ENCODE peak calls at places on chromosomes 11 and 22, in eight cellular contexts. A is LoVo; D is small intestine; J is lower leg skin; P is activated gamma-delta T cell treated with anti-CD3 and anti-CD28 coated beads, Interleukin-2, amount 50 U/mL, for 16 hours; F is H9; C is amniotic stem cell; I is esophagus muscularis mucosa. E is an unnamed sample.

GRCh38 chr11:10233581-10233980 is 60.4 kb downstream of the SBF2 start:
- DNase-seq in A (no peak), D (peak; percentile 75), J (no peak), P (no peak), F (no peak), C (peak; percentile 48), I (no peak), E (no peak)

GRCh38 chr11:104609297-104609696 is 289.0 kb downstream of the CASP12 start:
- DNase-seq in A (peak; percentile 16), D (peak; percentile 35), J (no peak), P (peak; percentile 3), F (peak; percentile 48), C (no peak), I (no peak), E (no peak)

GRCh38 chr11:45477588-45477987 is 187.8 kb downstream of the CHST1 start:
- DNase-seq in A (no peak), D (no peak), J (no peak), P (no peak), F (no peak), C (no peak), I (no peak), E (no peak)

GRCh38 chr22:25365491-25366261 is 146.2 kb downstream of the CRYBB2 start:
- DNase-seq in A (no peak), D (no peak), J (no peak), P (no peak), F (no peak), C (no peak), I (no peak), E (no peak)

GRCh38 chr11:91792779-91793262 is 431.8 kb upstream of the FAT3 start:
- DNase-seq in A (no peak), D (no peak), J (no peak), P (no peak), F (no peak), C (no peak), I (no peak), E (no peak)

GRCh38 chr11:118928870-118929495 is 3.3 kb upstream of the BCL9L start:
- DNase-seq in A (peak; percentile 43), D (peak; percentile 57), J (no peak), P (no peak), F (no peak), C (no peak), I (no peak), E (peak; percentile 34)

GRCh38 chr11:22304337-22304961 is 33.7 kb upstream of the SLC17A6 start:
- DNase-seq in A (peak; percentile 63), D (peak; percentile 42), J (no peak), P (no peak), F (no peak), C (peak; percentile 18), I (no peak), E (no peak)

GRCh38 chr11:71551711-71552110 is 3.5 kb downstream of the KRTAP5-9 start:
- DNase-seq in A (no peak), D (no peak), J (no peak), P (no peak), F (no peak), C (no peak), I (no peak), E (no peak)

GRCh38 chr11:14650064-14650463 is 6.5 kb downstream of the PDE3B start:
- DNase-seq in A (no peak), D (no peak), J (no peak), P (no peak), F (no peak), C (no peak), I (no peak), E (no peak)

GRCh38 chr11:31636983-31637382 is 127.4 kb downstream of the ELP4 start:
- DNase-seq in A (no peak), D (no peak), J (no peak), P (no peak), F (no peak), C (no peak), I (no peak), E (no peak)

GRCh38 chr11:20367313-20367948 is 3.9 kb downstream of the HTATIP2 start:
- DNase-seq in A (peak; percentile 79), D (peak; percentile 85), J (peak; percentile 55), P (no peak), F (no peak), C (peak; percentile 39), I (no peak), E (no peak)

GRCh38 chr11:34977039-34977906 is 60.9 kb downstream of the PDHX start:
- DNase-seq in A (peak; percentile 19), D (no peak), J (no peak), P (no peak), F (no peak), C (no peak), I (no peak), E (no peak)

GRCh38 chr22:46057762-46058420 is 80.9 kb upstream of the WNT7B start:
- DNase-seq in A (peak; percentile 67), D (peak; percentile 65), J (peak; percentile 79), P (no peak), F (peak; percentile 9), C (no peak), I (no peak), E (no peak)

GRCh38 chr22:39244496-39245129 is at the start of gene PDGFB:
- DNase-seq in A (peak; percentile 39), D (no peak), J (no peak), P (no peak), F (no peak), C (no peak), I (no peak), E (no peak)